ENCODE peak calls at places on chromosomes 12 and 14, in eight cellular contexts. Y, W, N, I, G, L, U and T are unnamed samples.

GRCh38 chr12:80257920-80258319 is 158.6 kb downstream of the OTOGL start:
- DNase-seq in N (no peak), L (no peak), U (no peak), W (no peak), Y (no peak), G (no peak), I (no peak), T (no peak)

GRCh38 chr14:102955636-102956035 is 33.2 kb downstream of the AMN start:
- DNase-seq in W (no peak), N (no peak), G (no peak), Y (no peak), L (no peak), U (no peak), I (no peak), T (no peak)

GRCh38 chr14:31207287-31207745 is 277 bp downstream of the HECTD1 start:
- DNase-seq in G (peak; percentile 97), I (no peak), Y (peak; percentile 94), L (peak; percentile 17), U (no peak), W (no peak), N (no peak), T (no peak)

GRCh38 chr12:10965511-10965910 is 21.2 kb downstream of the TAS2R50 start:
- DNase-seq in I (no peak), W (no peak), Y (no peak), U (no peak), L (no peak), G (no peak), N (no peak), T (no peak)

GRCh38 chr12:105331805-105332251 is 1.3 kb downstream of the C12orf75 start:
- DNase-seq in Y (no peak), I (peak; percentile 24), G (peak; percentile 12), U (peak; percentile 33), L (no peak), N (no peak), W (peak; percentile 14), T (no peak)

GRCh38 chr14:47935332-47935731 is 259.9 kb upstream of the MDGA2 start:
- DNase-seq in I (no peak), L (no peak), U (no peak), W (no peak), G (no peak), Y (no peak), N (no peak), T (no peak)

GRCh38 chr12:40446385-40446784 is 221.6 kb downstream of the LRRK2 start:
- DNase-seq in I (no peak), N (no peak), U (no peak), L (no peak), Y (no peak), G (peak; percentile 41), W (peak; percentile 57), T (no peak)

GRCh38 chr12:14959126-14959440 is 2.3 kb downstream of the ARHGDIB start:
- DNase-seq in I (peak; percentile 55), Y (no peak), L (no peak), G (no peak), U (no peak), N (no peak), W (no peak), T (no peak)

GRCh38 chr12:46402451-46402850 is 29.9 kb upstream of the SLC38A2 start:
- DNase-seq in I (no peak), U (no peak), L (peak; percentile 74), Y (peak; percentile 59), W (no peak), G (no peak), N (peak; percentile 80), T (peak; percentile 87)